ENCODE peak calls at places on chromosomes 4 and X, in eight cellular contexts. One of them, this sample, is unnamed.

GRCh38 chr4:71198958-71199357 is 139.9 kb upstream of the SLC4A4 start:
- DNase-seq in H9: no peak
- DNase-seq in psoas muscle: no peak
- DNase-seq in left lung: no peak
- DNase-seq in H1: no peak
- DNase-seq in CD4-positive, alpha-beta memory T cell: peak
- DNase-seq in brain microvascular endothelial cell: no peak
- DNase-seq in MM.1S: peak
- DNase-seq in this sample: no peak

GRCh38 chr4:100016191-100016590 is 66.1 kb upstream of the H2AZ1 start:
- DNase-seq in H9: no peak
- DNase-seq in psoas muscle: no peak
- DNase-seq in left lung: no peak
- DNase-seq in H1: no peak
- DNase-seq in CD4-positive, alpha-beta memory T cell: no peak
- DNase-seq in brain microvascular endothelial cell: no peak
- DNase-seq in MM.1S: no peak
- DNase-seq in this sample: peak

GRCh38 chr4:40119344-40119743 is 62.7 kb downstream of the N4BP2 start:
- DNase-seq in H9: no peak
- DNase-seq in psoas muscle: no peak
- DNase-seq in left lung: no peak
- DNase-seq in H1: no peak
- DNase-seq in CD4-positive, alpha-beta memory T cell: no peak
- DNase-seq in brain microvascular endothelial cell: no peak
- DNase-seq in MM.1S: no peak
- DNase-seq in this sample: no peak

GRCh38 chr4:69833251-69833650 is 26.7 kb downstream of the SULT1E1 start:
- DNase-seq in H9: no peak
- DNase-seq in psoas muscle: no peak
- DNase-seq in left lung: no peak
- DNase-seq in H1: no peak
- DNase-seq in CD4-positive, alpha-beta memory T cell: no peak
- DNase-seq in brain microvascular endothelial cell: no peak
- DNase-seq in MM.1S: no peak
- DNase-seq in this sample: no peak

GRCh38 chr4:82678046-82678445 is 116.3 kb upstream of the TMEM150C start:
- DNase-seq in H9: no peak
- DNase-seq in psoas muscle: no peak
- DNase-seq in left lung: no peak
- DNase-seq in H1: no peak
- DNase-seq in CD4-positive, alpha-beta memory T cell: no peak
- DNase-seq in brain microvascular endothelial cell: no peak
- DNase-seq in MM.1S: no peak
- DNase-seq in this sample: no peak

GRCh38 chr4:185036842-185037241 is 18.6 kb downstream of the HELT start:
- DNase-seq in H9: no peak
- DNase-seq in psoas muscle: no peak
- DNase-seq in left lung: no peak
- DNase-seq in H1: no peak
- DNase-seq in CD4-positive, alpha-beta memory T cell: no peak
- DNase-seq in brain microvascular endothelial cell: no peak
- DNase-seq in MM.1S: no peak
- DNase-seq in this sample: no peak

GRCh38 chrX:96474357-96475125 is 210.1 kb upstream of the DIAPH2 start:
- DNase-seq in H9: no peak
- DNase-seq in psoas muscle: no peak
- DNase-seq in left lung: no peak
- DNase-seq in H1: no peak
- DNase-seq in CD4-positive, alpha-beta memory T cell: no peak
- DNase-seq in brain microvascular endothelial cell: no peak
- DNase-seq in MM.1S: no peak
- DNase-seq in this sample: no peak

GRCh38 chr4:147160908-147161513 is 215.3 kb upstream of the TTC29 start:
- DNase-seq in H9: peak
- DNase-seq in psoas muscle: no peak
- DNase-seq in left lung: no peak
- DNase-seq in H1: no peak
- DNase-seq in CD4-positive, alpha-beta memory T cell: no peak
- DNase-seq in brain microvascular endothelial cell: peak
- DNase-seq in MM.1S: peak
- DNase-seq in this sample: peak

GRCh38 chr4:142404191-142404611 is 441.9 kb downstream of the INPP4B start:
- DNase-seq in H9: no peak
- DNase-seq in psoas muscle: peak
- DNase-seq in left lung: peak
- DNase-seq in H1: no peak
- DNase-seq in CD4-positive, alpha-beta memory T cell: no peak
- DNase-seq in brain microvascular endothelial cell: peak
- DNase-seq in MM.1S: no peak
- DNase-seq in this sample: peak

GRCh38 chr4:184845367-184846011 is 19.7 kb upstream of the ACSL1 start:
- DNase-seq in H9: no peak
- DNase-seq in psoas muscle: no peak
- DNase-seq in left lung: no peak
- DNase-seq in H1: no peak
- DNase-seq in CD4-positive, alpha-beta memory T cell: no peak
- DNase-seq in brain microvascular endothelial cell: peak
- DNase-seq in MM.1S: peak
- DNase-seq in this sample: peak

GRCh38 chr4:184911310-184911709 is 85.5 kb upstream of the ACSL1 start:
- DNase-seq in H9: no peak
- DNase-seq in psoas muscle: no peak
- DNase-seq in left lung: no peak
- DNase-seq in H1: no peak
- DNase-seq in CD4-positive, alpha-beta memory T cell: no peak
- DNase-seq in brain microvascular endothelial cell: peak
- DNase-seq in MM.1S: no peak
- DNase-seq in this sample: no peak

GRCh38 chrX:86747091-86747490 is 598.8 kb downstream of the DACH2 start:
- DNase-seq in H9: no peak
- DNase-seq in psoas muscle: no peak
- DNase-seq in left lung: no peak
- DNase-seq in H1: no peak
- DNase-seq in CD4-positive, alpha-beta memory T cell: no peak
- DNase-seq in brain microvascular endothelial cell: no peak
- DNase-seq in MM.1S: no peak
- DNase-seq in this sample: no peak

GRCh38 chr4:6887591-6888371 is 21.8 kb upstream of the TBC1D14 start:
- DNase-seq in H9: no peak
- DNase-seq in psoas muscle: peak
- DNase-seq in left lung: no peak
- DNase-seq in H1: no peak
- DNase-seq in CD4-positive, alpha-beta memory T cell: no peak
- DNase-seq in brain microvascular endothelial cell: peak
- DNase-seq in MM.1S: no peak
- DNase-seq in this sample: peak

DNA sequence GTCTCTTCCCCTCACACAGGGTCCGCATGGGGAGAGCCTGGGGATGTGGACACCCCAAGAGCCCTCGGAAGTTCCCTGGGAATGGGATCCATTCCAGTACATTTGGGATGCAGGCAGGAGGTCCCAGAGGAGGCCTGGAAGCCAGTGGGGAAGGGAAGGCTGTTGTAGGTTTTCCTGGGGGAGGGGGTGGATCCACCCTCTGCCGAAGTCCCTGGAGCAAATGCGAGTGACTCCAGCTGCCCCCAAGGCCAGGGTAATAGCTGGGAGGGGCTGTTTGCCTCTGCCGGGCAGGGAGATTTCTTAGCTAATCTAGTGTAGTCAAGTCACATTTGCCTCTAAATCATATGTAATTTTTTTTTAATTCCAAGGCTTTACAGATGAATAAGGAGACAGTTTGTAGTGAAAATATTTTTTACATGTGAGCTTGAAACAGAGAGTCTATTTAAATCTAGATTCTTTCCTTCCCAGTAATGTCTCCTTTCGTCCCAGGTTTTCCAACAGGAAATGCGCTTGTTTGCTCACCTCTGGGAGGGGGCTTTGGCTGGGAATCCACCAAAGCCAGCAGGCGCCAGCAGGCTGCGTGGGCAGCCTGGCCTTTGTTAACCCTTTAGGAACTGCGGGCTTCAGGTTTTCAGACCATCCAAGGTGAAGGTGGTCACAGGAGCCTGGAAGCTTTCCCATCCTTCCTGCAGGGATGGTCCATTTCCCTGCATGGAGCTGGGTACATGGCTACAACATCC is 26.8 kb downstream of the SH3TC1 start:
- DNase-seq in H9: peak
- DNase-seq in psoas muscle: no peak
- DNase-seq in left lung: no peak
- DNase-seq in H1: no peak
- DNase-seq in CD4-positive, alpha-beta memory T cell: no peak
- DNase-seq in brain microvascular endothelial cell: no peak
- DNase-seq in MM.1S: no peak
- DNase-seq in this sample: no peak
- H3K27ac ChIP-seq in H9: no peak
- H3K27ac ChIP-seq in psoas muscle: no peak
- H3K27ac ChIP-seq in left lung: no peak
- H3K27ac ChIP-seq in H1: peak
- H3K27ac ChIP-seq in CD4-positive, alpha-beta memory T cell: no peak
- H3K27ac ChIP-seq in brain microvascular endothelial cell: no peak
- H3K27ac ChIP-seq in MM.1S: no peak
- H3K27ac ChIP-seq in this sample: no peak

GRCh38 chrX:153725832-153726285 is 1.2 kb downstream of the ABCD1 start:
- DNase-seq in H9: no peak
- DNase-seq in psoas muscle: peak
- DNase-seq in left lung: no peak
- DNase-seq in H1: no peak
- DNase-seq in CD4-positive, alpha-beta memory T cell: no peak
- DNase-seq in brain microvascular endothelial cell: no peak
- DNase-seq in MM.1S: no peak
- DNase-seq in this sample: no peak

GRCh38 chrX:153725039-153725831 is 579 bp downstream of the ABCD1 start:
- DNase-seq in H9: no peak
- DNase-seq in psoas muscle: no peak
- DNase-seq in left lung: no peak
- DNase-seq in H1: no peak
- DNase-seq in CD4-positive, alpha-beta memory T cell: no peak
- DNase-seq in brain microvascular endothelial cell: no peak
- DNase-seq in MM.1S: no peak
- DNase-seq in this sample: no peak

GRCh38 chrX:153728095-153728494 is 3.4 kb downstream of the ABCD1 start:
- DNase-seq in H9: no peak
- DNase-seq in psoas muscle: no peak
- DNase-seq in left lung: no peak
- DNase-seq in H1: no peak
- DNase-seq in CD4-positive, alpha-beta memory T cell: no peak
- DNase-seq in brain microvascular endothelial cell: no peak
- DNase-seq in MM.1S: no peak
- DNase-seq in this sample: no peak

GRCh38 chrX:153727108-153727931 is 2.7 kb downstream of the ABCD1 start:
- DNase-seq in H9: no peak
- DNase-seq in psoas muscle: peak
- DNase-seq in left lung: peak
- DNase-seq in H1: no peak
- DNase-seq in CD4-positive, alpha-beta memory T cell: no peak
- DNase-seq in brain microvascular endothelial cell: no peak
- DNase-seq in MM.1S: no peak
- DNase-seq in this sample: no peak

DNA sequence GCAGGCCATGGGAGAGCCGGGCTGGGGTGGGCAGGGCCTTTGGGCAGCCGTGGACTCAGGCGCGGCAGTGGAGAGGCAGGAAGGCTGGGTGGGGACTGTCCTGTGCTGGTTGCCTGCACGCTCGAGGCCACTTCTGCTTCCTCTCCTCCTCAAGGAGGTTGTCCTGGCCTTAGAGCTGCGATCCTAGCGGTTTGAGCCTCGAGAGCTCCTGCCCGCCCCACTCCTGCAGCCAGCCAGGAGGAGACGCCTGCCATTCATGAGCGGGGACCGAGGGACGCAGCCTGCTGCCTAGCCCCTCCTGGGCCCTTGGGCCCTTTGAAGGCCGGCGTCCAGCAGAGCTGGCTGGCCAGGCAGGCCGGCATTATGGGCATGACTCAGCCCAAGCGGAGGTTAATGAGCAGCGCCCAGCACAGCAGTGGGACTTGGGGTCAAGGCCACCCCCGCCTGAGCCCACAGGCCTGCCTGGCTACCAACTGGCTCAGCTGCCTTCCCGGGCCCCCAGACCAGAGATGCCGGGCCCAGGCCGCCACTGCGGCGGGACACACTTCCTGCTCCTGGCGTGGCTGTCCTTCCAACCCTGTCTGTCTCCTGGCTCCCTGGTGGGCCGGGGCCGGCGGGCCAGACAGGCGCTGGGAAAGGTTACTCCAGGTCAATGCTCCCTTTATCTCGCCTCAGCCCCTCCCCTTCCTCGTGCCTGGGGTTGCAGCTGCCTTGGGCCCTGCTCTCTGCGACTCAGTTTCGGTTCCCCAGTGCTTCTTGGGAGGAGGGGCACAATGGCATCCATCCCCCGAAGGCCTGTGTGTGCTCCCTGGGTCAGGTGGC is 1.8 kb downstream of the ABCD1 start:
- DNase-seq in H9: peak
- DNase-seq in psoas muscle: peak
- DNase-seq in left lung: peak
- DNase-seq in H1: peak
- DNase-seq in CD4-positive, alpha-beta memory T cell: peak
- DNase-seq in brain microvascular endothelial cell: no peak
- DNase-seq in MM.1S: peak
- DNase-seq in this sample: peak
- H3K27ac ChIP-seq in H9: no peak
- H3K27ac ChIP-seq in psoas muscle: peak
- H3K27ac ChIP-seq in left lung: peak
- H3K27ac ChIP-seq in H1: no peak
- H3K27ac ChIP-seq in CD4-positive, alpha-beta memory T cell: peak
- H3K27ac ChIP-seq in brain microvascular endothelial cell: peak
- H3K27ac ChIP-seq in MM.1S: peak
- H3K27ac ChIP-seq in this sample: peak

GRCh38 chrX:107827852-107828251 is 2.2 kb downstream of the MID2 start:
- DNase-seq in H9: no peak
- DNase-seq in psoas muscle: no peak
- DNase-seq in left lung: no peak
- DNase-seq in H1: no peak
- DNase-seq in CD4-positive, alpha-beta memory T cell: no peak
- DNase-seq in brain microvascular endothelial cell: no peak
- DNase-seq in MM.1S: no peak
- DNase-seq in this sample: peak
- H3K27ac ChIP-seq in H9: no peak
- H3K27ac ChIP-seq in psoas muscle: peak
- H3K27ac ChIP-seq in left lung: no peak
- H3K27ac ChIP-seq in H1: no peak
- H3K27ac ChIP-seq in CD4-positive, alpha-beta memory T cell: no peak
- H3K27ac ChIP-seq in brain microvascular endothelial cell: no peak
- H3K27ac ChIP-seq in MM.1S: no peak
- H3K27ac ChIP-seq in this sample: no peak

DNA sequence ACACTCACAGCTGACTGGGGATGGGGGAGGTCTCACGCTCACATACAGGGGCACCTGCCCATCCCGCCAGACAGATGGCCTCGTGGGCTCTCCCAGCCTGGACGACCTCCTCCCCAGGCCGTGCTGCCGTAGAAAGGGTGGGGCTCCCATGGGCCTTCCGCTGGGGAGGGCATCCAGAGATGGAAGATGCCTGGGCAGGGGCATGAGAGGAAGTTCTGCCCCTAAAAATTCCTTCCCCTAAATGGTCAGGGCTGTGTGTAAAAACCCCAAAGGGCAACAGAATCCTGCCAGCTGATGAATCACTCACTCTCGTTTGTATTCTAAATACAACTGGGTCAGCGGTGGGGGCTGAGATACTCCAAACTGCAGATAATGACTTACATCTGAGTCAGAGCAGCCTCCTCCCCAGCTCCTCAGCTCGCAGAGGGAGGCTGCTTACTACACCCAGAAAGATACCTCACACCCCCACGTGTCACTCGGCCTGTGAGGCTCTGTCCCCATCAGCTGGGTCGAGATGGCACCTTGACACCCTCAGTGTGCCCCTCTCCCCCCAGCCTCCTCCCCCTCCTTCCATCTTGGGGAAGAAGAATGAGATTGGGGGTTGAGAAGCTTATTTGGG is 10.1 kb downstream of the WDR1 start:
- DNase-seq in H9: no peak
- DNase-seq in psoas muscle: peak
- DNase-seq in left lung: peak
- DNase-seq in H1: no peak
- DNase-seq in CD4-positive, alpha-beta memory T cell: peak
- DNase-seq in brain microvascular endothelial cell: peak
- DNase-seq in MM.1S: no peak
- DNase-seq in this sample: peak
- H3K27ac ChIP-seq in H9: no peak
- H3K27ac ChIP-seq in psoas muscle: peak
- H3K27ac ChIP-seq in left lung: peak
- H3K27ac ChIP-seq in H1: no peak
- H3K27ac ChIP-seq in CD4-positive, alpha-beta memory T cell: peak
- H3K27ac ChIP-seq in brain microvascular endothelial cell: peak
- H3K27ac ChIP-seq in MM.1S: peak
- H3K27ac ChIP-seq in this sample: peak